ENCODE peak calls at places on chromosome 10, in seven cellular contexts. One of them, this sample, is unnamed.

GRCh38 chr10:4240641-4241197 is 455.7 kb upstream of the KLF6 start:
- DNase-seq in mesenchymal stem cell: peak; percentile 68
- DNase-seq in IMR-90: peak; percentile 96
- DNase-seq in H1: no peak
- DNase-seq in H9: no peak
- DNase-seq in mesendoderm: peak; percentile 57
- DNase-seq in neuronal stem cell: no peak
- DNase-seq in this sample: peak; percentile 43

GRCh38 chr10:21926949-21927348 is 76.6 kb downstream of the DNAJC1 start:
- DNase-seq in IMR-90: peak; percentile 94
- DNase-seq in mesenchymal stem cell: peak; percentile 92
- DNase-seq in mesendoderm: peak; percentile 67
- DNase-seq in H1: no peak
- DNase-seq in neuronal stem cell: no peak
- DNase-seq in H9: no peak
- DNase-seq in this sample: peak; percentile 97

GRCh38 chr10:78802866-78803265 is 265.9 kb upstream of the ZMIZ1 start:
- DNase-seq in mesenchymal stem cell: peak; percentile 53
- DNase-seq in neuronal stem cell: no peak
- DNase-seq in IMR-90: peak; percentile 79
- DNase-seq in H9: no peak
- DNase-seq in H1: no peak
- DNase-seq in mesendoderm: no peak
- DNase-seq in this sample: no peak

GRCh38 chr10:788796-789748 is 99.6 kb upstream of the DIP2C start:
- DNase-seq in H1: no peak
- DNase-seq in mesenchymal stem cell: peak; percentile 91
- DNase-seq in neuronal stem cell: peak; percentile 57
- DNase-seq in mesendoderm: peak; percentile 88
- DNase-seq in H9: peak; percentile 90
- DNase-seq in IMR-90: peak; percentile 60
- DNase-seq in this sample: peak; percentile 77

GRCh38 chr10:103770139-103770538 is 85.2 kb downstream of the SH3PXD2A start:
- DNase-seq in H9: no peak
- DNase-seq in neuronal stem cell: no peak
- DNase-seq in H1: no peak
- DNase-seq in mesenchymal stem cell: no peak
- DNase-seq in IMR-90: no peak
- DNase-seq in mesendoderm: no peak
- DNase-seq in this sample: no peak

GRCh38 chr10:32112055-32112454 is 55.8 kb upstream of the KIF5B start:
- DNase-seq in IMR-90: peak; percentile 64
- DNase-seq in mesenchymal stem cell: peak; percentile 25
- DNase-seq in mesendoderm: peak; percentile 45
- DNase-seq in H9: no peak
- DNase-seq in H1: no peak
- DNase-seq in neuronal stem cell: no peak
- DNase-seq in this sample: peak; percentile 2

GRCh38 chr10:132421377-132422168 is 24.6 kb downstream of the PWWP2B start:
- DNase-seq in mesenchymal stem cell: peak; percentile 85
- DNase-seq in IMR-90: peak; percentile 26
- DNase-seq in mesendoderm: no peak
- DNase-seq in neuronal stem cell: no peak
- DNase-seq in H9: no peak
- DNase-seq in H1: no peak
- DNase-seq in this sample: peak; percentile 75

GRCh38 chr10:78700816-78701520 is 367.8 kb upstream of the ZMIZ1 start:
- DNase-seq in mesenchymal stem cell: no peak
- DNase-seq in neuronal stem cell: no peak
- DNase-seq in IMR-90: peak; percentile 42
- DNase-seq in H1: no peak
- DNase-seq in H9: no peak
- DNase-seq in mesendoderm: no peak
- DNase-seq in this sample: no peak

GRCh38 chr10:80498833-80499671 is 38.6 kb upstream of the SH2D4B start:
- DNase-seq in mesendoderm: peak; percentile 92
- DNase-seq in H1: no peak
- DNase-seq in mesenchymal stem cell: peak; percentile 98
- DNase-seq in IMR-90: peak; percentile 97
- DNase-seq in H9: peak; percentile 51
- DNase-seq in neuronal stem cell: no peak
- DNase-seq in this sample: peak; percentile 97

GRCh38 chr10:84607044-84607443 is 278.7 kb downstream of the CCSER2 start:
- DNase-seq in neuronal stem cell: no peak
- DNase-seq in H1: no peak
- DNase-seq in H9: no peak
- DNase-seq in mesenchymal stem cell: no peak
- DNase-seq in mesendoderm: no peak
- DNase-seq in IMR-90: no peak
- DNase-seq in this sample: no peak

GRCh38 chr10:50550291-50550839 is 73.4 kb downstream of the SGMS1 start:
- DNase-seq in IMR-90: peak; percentile 18
- DNase-seq in neuronal stem cell: no peak
- DNase-seq in mesenchymal stem cell: no peak
- DNase-seq in H1: no peak
- DNase-seq in H9: no peak
- DNase-seq in mesendoderm: peak; percentile 96
- DNase-seq in this sample: no peak

GRCh38 chr10:1377231-1377630 is 321.0 kb downstream of the WDR37 start:
- DNase-seq in IMR-90: no peak
- DNase-seq in mesenchymal stem cell: no peak
- DNase-seq in neuronal stem cell: no peak
- DNase-seq in H9: no peak
- DNase-seq in mesendoderm: no peak
- DNase-seq in H1: no peak
- DNase-seq in this sample: no peak

GRCh38 chr10:62050941-62051433 is 149.5 kb downstream of the ARID5B start:
- DNase-seq in mesenchymal stem cell: peak; percentile 96
- DNase-seq in mesendoderm: peak; percentile 84
- DNase-seq in neuronal stem cell: no peak
- DNase-seq in H1: no peak
- DNase-seq in H9: no peak
- DNase-seq in IMR-90: peak; percentile 96
- DNase-seq in this sample: peak; percentile 89

GRCh38 chr10:96366508-96366907 is 7.7 kb upstream of the OPALIN start:
- DNase-seq in mesendoderm: no peak
- DNase-seq in neuronal stem cell: no peak
- DNase-seq in IMR-90: peak; percentile 60
- DNase-seq in H9: no peak
- DNase-seq in H1: no peak
- DNase-seq in mesenchymal stem cell: peak; percentile 15
- DNase-seq in this sample: no peak

GRCh38 chr10:51074238-51075028 is at the start of gene PRKG1:
- DNase-seq in mesendoderm: peak; percentile 92
- DNase-seq in neuronal stem cell: peak; percentile 84
- DNase-seq in mesenchymal stem cell: peak; percentile 86
- DNase-seq in IMR-90: peak; percentile 85
- DNase-seq in H9: peak; percentile 80
- DNase-seq in H1: no peak
- DNase-seq in this sample: peak; percentile 69

GRCh38 chr10:46520941-46521340 is 35.5 kb downstream of the GPRIN2 start:
- DNase-seq in neuronal stem cell: no peak
- DNase-seq in IMR-90: peak; percentile 62
- DNase-seq in mesendoderm: no peak
- DNase-seq in H9: no peak
- DNase-seq in H1: no peak
- DNase-seq in mesenchymal stem cell: no peak
- DNase-seq in this sample: no peak
- H4K8ac ChIP-seq in neuronal stem cell: no peak overlapping the region
- H4K8ac ChIP-seq in IMR-90: no peak overlapping the region
- H4K8ac ChIP-seq in mesendoderm: no peak overlapping the region
- H4K8ac ChIP-seq in H9: no peak overlapping the region
- H4K8ac ChIP-seq in H1: no peak overlapping the region
- H4K8ac ChIP-seq in mesenchymal stem cell: no peak overlapping the region
- H4K8ac ChIP-seq in this sample: no peak overlapping the region

GRCh38 chr10:25493122-25493893 is 318.5 kb downstream of the GPR158 start:
- DNase-seq in IMR-90: peak; percentile 0
- DNase-seq in mesenchymal stem cell: peak; percentile 86
- DNase-seq in neuronal stem cell: peak; percentile 72
- DNase-seq in mesendoderm: peak; percentile 98
- DNase-seq in H9: peak; percentile 90
- DNase-seq in H1: peak; percentile 90
- DNase-seq in this sample: peak; percentile 73

GRCh38 chr10:25492680-25493079 is 317.9 kb downstream of the GPR158 start:
- DNase-seq in H1: no peak
- DNase-seq in mesenchymal stem cell: no peak
- DNase-seq in IMR-90: no peak
- DNase-seq in mesendoderm: no peak
- DNase-seq in neuronal stem cell: no peak
- DNase-seq in H9: no peak
- DNase-seq in this sample: no peak

GRCh38 chr10:25497281-25497680 is 322.5 kb downstream of the GPR158 start:
- DNase-seq in mesenchymal stem cell: no peak
- DNase-seq in H1: no peak
- DNase-seq in neuronal stem cell: no peak
- DNase-seq in mesendoderm: no peak
- DNase-seq in H9: no peak
- DNase-seq in IMR-90: no peak
- DNase-seq in this sample: peak; percentile 37

GRCh38 chr10:25487266-25487665 is 312.5 kb downstream of the GPR158 start:
- DNase-seq in neuronal stem cell: no peak
- DNase-seq in IMR-90: no peak
- DNase-seq in mesenchymal stem cell: no peak
- DNase-seq in mesendoderm: no peak
- DNase-seq in H9: no peak
- DNase-seq in H1: no peak
- DNase-seq in this sample: no peak

DNA sequence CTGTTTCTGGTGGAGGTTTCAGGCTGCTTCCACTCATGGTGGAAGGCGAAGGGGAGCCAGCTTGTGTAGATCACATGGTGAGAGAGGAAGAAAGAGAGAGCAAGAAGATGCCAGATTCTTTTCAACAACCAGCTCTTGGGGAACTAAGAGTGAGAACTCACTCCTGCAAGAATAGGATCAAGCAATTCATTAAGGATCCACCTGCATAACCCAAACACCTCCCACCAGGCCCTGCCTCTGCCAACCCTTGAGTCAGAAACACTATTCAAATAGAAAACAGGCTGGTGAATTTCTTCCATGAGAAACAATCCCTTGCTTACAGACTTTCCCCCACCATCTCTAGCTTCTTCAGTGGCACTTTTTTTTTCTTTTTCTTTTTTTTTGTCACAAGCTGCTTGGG is 317.2 kb downstream of the GPR158 start:
- DNase-seq in H1: no peak
- DNase-seq in IMR-90: no peak
- DNase-seq in H9: no peak
- DNase-seq in mesenchymal stem cell: no peak
- DNase-seq in neuronal stem cell: no peak
- DNase-seq in mesendoderm: no peak
- DNase-seq in this sample: no peak
- H4K8ac ChIP-seq in H1: no peak overlapping the region
- H4K8ac ChIP-seq in IMR-90: no peak overlapping the region
- H4K8ac ChIP-seq in H9: no peak overlapping the region
- H4K8ac ChIP-seq in mesenchymal stem cell: no peak overlapping the region
- H4K8ac ChIP-seq in neuronal stem cell: no peak overlapping the region
- H4K8ac ChIP-seq in mesendoderm: no peak overlapping the region
- H4K8ac ChIP-seq in this sample: no peak overlapping the region

DNA sequence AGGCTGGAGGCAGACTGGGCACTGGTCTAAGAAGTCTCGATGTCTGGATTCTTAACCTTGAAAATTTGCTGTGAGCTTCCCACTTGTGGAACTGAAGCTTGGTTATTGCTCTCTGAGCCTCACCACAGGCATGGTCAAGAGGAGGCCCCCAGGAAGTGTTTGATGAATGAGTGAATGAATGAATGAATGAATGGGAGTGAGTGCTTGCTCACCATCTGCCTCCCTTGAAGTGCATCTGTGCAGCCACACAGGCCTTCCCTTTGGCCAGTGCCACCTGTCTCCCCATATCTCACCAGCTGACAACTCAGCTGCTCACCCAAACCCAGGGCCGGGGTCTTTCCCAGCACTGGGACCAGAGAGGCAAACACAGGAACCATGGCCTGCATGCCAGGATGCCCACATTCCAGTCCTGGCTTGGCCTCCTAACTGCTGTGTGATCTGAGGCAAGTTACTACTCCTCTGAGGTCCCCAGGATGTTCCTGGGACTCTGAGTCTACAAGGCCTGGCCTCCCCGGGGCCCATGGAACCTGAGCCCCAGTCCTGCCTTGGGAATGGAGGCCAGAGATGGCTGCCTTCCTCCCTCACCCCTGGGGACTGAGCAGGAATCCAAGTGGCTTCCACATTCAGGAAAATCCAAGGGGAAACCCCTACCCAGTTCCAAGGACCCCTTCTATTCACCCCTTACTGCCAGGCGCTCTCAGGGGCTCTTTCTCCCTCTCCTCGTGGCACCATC is 51.4 kb upstream of the SLC29A3 start:
- DNase-seq in IMR-90: no peak
- DNase-seq in H9: no peak
- DNase-seq in mesendoderm: no peak
- DNase-seq in mesenchymal stem cell: no peak
- DNase-seq in H1: no peak
- DNase-seq in neuronal stem cell: no peak
- DNase-seq in this sample: no peak
- H4K8ac ChIP-seq in IMR-90: peak overlapping the region; percentile 59
- H4K8ac ChIP-seq in H9: no peak overlapping the region
- H4K8ac ChIP-seq in mesendoderm: no peak overlapping the region
- H4K8ac ChIP-seq in mesenchymal stem cell: no peak overlapping the region
- H4K8ac ChIP-seq in H1: no peak overlapping the region
- H4K8ac ChIP-seq in neuronal stem cell: no peak overlapping the region
- H4K8ac ChIP-seq in this sample: no peak overlapping the region

GRCh38 chr10:76286536-76286935 is 855.1 kb downstream of the LRMDA start:
- DNase-seq in neuronal stem cell: no peak
- DNase-seq in mesendoderm: no peak
- DNase-seq in H9: no peak
- DNase-seq in H1: no peak
- DNase-seq in mesenchymal stem cell: no peak
- DNase-seq in IMR-90: peak; percentile 13
- DNase-seq in this sample: no peak

GRCh38 chr10:76281704-76282103 is 850.3 kb downstream of the LRMDA start:
- DNase-seq in IMR-90: no peak
- DNase-seq in mesenchymal stem cell: no peak
- DNase-seq in neuronal stem cell: no peak
- DNase-seq in mesendoderm: no peak
- DNase-seq in H1: no peak
- DNase-seq in H9: no peak
- DNase-seq in this sample: no peak

GRCh38 chr10:76285012-76285411 is 853.6 kb downstream of the LRMDA start:
- DNase-seq in IMR-90: peak; percentile 88
- DNase-seq in mesenchymal stem cell: peak; percentile 89
- DNase-seq in mesendoderm: no peak
- DNase-seq in H1: no peak
- DNase-seq in H9: no peak
- DNase-seq in neuronal stem cell: no peak
- DNase-seq in this sample: no peak

GRCh38 chr10:76282122-76283030 is 851.0 kb downstream of the LRMDA start:
- DNase-seq in H1: no peak
- DNase-seq in mesendoderm: no peak
- DNase-seq in IMR-90: peak; percentile 69
- DNase-seq in neuronal stem cell: no peak
- DNase-seq in H9: no peak
- DNase-seq in mesenchymal stem cell: peak; percentile 72
- DNase-seq in this sample: no peak

DNA sequence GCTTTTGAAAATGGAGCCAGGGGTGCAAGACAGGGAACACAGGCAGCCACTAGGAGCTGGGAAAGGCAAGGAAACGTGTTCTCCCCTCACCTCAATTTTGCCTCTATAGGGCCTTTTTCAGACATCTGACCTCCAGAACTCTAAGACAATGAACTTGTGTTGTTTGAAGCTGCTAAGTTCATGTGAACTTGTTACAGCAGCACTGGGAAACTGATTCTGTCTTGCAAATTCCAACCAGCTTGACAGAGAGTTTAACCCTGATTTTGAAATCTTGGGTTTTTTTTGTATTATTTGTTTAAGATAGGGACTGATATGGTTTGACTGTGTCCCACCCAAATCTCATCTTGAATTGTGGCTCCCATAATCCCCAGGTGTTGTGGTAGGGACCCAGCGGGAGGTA is 852.9 kb downstream of the LRMDA start:
- DNase-seq in mesendoderm: no peak
- DNase-seq in IMR-90: no peak
- DNase-seq in H1: no peak
- DNase-seq in neuronal stem cell: no peak
- DNase-seq in mesenchymal stem cell: no peak
- DNase-seq in H9: no peak
- DNase-seq in this sample: no peak
- H4K8ac ChIP-seq in mesendoderm: no peak overlapping the region
- H4K8ac ChIP-seq in IMR-90: peak overlapping the region; percentile 34
- H4K8ac ChIP-seq in H1: no peak overlapping the region
- H4K8ac ChIP-seq in neuronal stem cell: no peak overlapping the region
- H4K8ac ChIP-seq in mesenchymal stem cell: no peak overlapping the region
- H4K8ac ChIP-seq in H9: no peak overlapping the region
- H4K8ac ChIP-seq in this sample: no peak overlapping the region